ENCODE peak calls at places on chromosomes 1 and 21, in five cellular contexts. M, X, D, E and N are unnamed samples.
A peak's percentile ranks its signal among the peaks of the same experiment; 100 is the strongest.

GRCh38 chr1:205434738-205435137 is 12.9 kb upstream of the LEMD1 start:
- DNase-seq in X (no peak), D (no peak), M (no peak), E (no peak), N (no peak)

GRCh38 chr1:218496561-218496960 is 151.4 kb downstream of the TGFB2 start:
- DNase-seq in X (peak; percentile 87), M (no peak), D (no peak), E (no peak), N (no peak)

GRCh38 chr21:27532081-27532480 is 565.2 kb upstream of the ADAMTS5 start:
- DNase-seq in D (no peak), X (no peak), E (no peak), M (no peak), N (no peak)

GRCh38 chr1:59100975-59101374 is 195.9 kb upstream of the FGGY start:
- DNase-seq in M (no peak), X (no peak), D (no peak), E (no peak), N (no peak)

GRCh38 chr1:193185206-193185605 is 1.2 kb downstream of the B3GALT2 start:
- DNase-seq in M (no peak), E (no peak), D (no peak), X (no peak), N (no peak)

GRCh38 chr1:1680031-1680911 is 12.3 kb downstream of the SLC35E2B start:
- DNase-seq in E (peak; percentile 58), X (no peak), D (no peak), M (peak; percentile 13), N (no peak)

GRCh38 chr1:22969224-22969829 is 3.3 kb downstream of the LACTBL1 start:
- DNase-seq in M (peak; percentile 58), X (peak; percentile 89), D (no peak), E (peak; percentile 74), N (no peak)

GRCh38 chr1:214013614-214014377 is 26.0 kb downstream of the PROX1 start:
- DNase-seq in D (no peak), E (no peak), M (no peak), X (no peak), N (no peak)

GRCh38 chr1:51558375-51558924 is 39.4 kb upstream of the EPS15 start:
- DNase-seq in X (peak; percentile 42), E (no peak), D (peak; percentile 47), M (no peak), N (no peak)

DNA sequence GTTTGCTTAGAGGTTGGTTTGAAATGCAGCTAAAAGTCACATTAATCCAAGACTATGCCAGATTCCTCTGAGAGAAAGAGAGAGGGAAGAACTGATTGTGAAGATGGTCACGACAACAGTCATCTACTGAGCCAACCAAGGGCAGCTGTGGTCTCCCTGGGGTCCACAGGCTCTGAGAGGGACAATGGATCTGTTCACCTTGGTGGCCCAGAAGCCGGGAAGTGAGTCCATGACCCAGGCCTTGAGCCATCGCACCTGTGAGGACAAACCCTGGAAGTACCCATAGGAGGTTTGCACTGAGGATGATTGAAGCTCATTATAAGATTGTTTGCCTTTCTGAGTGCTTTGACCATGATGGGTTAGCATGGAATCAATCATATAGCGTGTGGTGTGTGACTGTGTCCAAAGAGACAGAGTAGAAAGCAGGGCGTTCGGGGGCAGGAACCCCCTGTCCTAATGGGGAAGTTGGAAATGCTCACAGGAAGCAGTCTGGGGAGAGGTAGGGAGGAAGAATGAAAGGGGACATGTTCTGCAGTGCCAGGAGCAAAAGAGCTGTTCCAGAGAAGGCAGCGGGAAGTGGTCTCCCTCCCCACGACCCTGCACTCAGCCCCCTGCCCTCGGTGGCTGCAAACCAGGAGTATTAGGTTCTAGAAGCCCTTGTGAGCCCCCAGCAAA is 47.1 kb downstream of the UMODL1 start:
- DNase-seq in X (no peak), D (no peak), E (no peak), M (no peak), N (no peak)
- H3K27ac ChIP-seq in X (no peak overlapping the region), D (no peak overlapping the region), E (no peak overlapping the region), M (no peak overlapping the region), N (no peak overlapping the region)

GRCh38 chr21:28961927-28962326 is 30.8 kb downstream of the LTN1 start:
- DNase-seq in D (no peak), E (no peak), X (no peak), M (no peak), N (no peak)
- TF ChIP-seq POLR2AphosphoS5 in D (no peak), E (no peak), X (no peak), M (no peak), N (no peak)

GRCh38 chr1:160622885-160623633 is 23.8 kb downstream of the SLAMF1 start:
- DNase-seq in E (no peak), D (no peak), M (no peak), X (no peak), N (no peak)
- H3K27ac ChIP-seq in E (no peak overlapping the region), D (no peak overlapping the region), M (no peak overlapping the region), X (no peak overlapping the region), N (no peak overlapping the region)

DNA sequence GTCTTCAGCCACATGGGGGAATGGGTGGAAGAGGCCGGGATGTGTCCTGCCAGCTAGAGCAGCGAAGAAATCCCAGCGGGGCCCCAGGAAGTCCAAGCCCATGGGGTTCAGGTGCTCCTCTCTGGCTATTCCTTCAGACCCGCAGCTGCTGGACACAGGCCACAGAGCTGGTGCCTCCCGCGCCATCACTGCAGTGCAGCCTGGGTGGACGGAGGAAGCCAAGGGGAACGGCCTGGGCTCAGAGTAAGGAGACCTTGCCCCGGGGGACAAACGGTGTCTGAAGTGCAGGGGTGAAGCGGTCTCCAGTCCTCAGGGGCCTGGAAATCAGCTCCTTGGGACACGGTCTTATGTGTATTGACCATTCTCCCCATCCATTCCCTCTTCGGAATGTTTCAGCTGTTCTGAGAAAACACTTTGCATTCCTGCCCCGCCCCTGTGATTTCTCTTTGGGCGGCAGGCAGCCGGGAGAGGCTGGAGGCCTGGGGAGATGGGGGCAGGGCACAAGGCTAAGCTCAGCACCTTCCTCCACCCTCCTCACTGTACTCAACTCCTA is 18.4 kb downstream of the MTHFR start:
- DNase-seq in E (peak; percentile 81), M (no peak), X (peak; percentile 8), D (peak; percentile 79), N (no peak)
- TF ChIP-seq POLR2AphosphoS5 in E (peak; percentile 25), M (no peak), X (peak; percentile 46), D (no peak), N (peak; percentile 68)

GRCh38 chr1:12148958-12149790 is 17.6 kb upstream of the TNFRSF1B start:
- DNase-seq in D (no peak), X (no peak), M (no peak), E (no peak), N (no peak)

GRCh38 chr1:12151465-12151864 is 15.3 kb upstream of the TNFRSF1B start:
- DNase-seq in E (no peak), X (no peak), M (no peak), D (no peak), N (no peak)

GRCh38 chr1:12150456-12151200 is 16.2 kb upstream of the TNFRSF1B start:
- DNase-seq in M (no peak), X (no peak), D (no peak), E (no peak), N (no peak)

GRCh38 chr1:12148160-12148957 is 18.4 kb upstream of the TNFRSF1B start:
- DNase-seq in E (no peak), M (no peak), X (no peak), D (no peak), N (no peak)

DNA sequence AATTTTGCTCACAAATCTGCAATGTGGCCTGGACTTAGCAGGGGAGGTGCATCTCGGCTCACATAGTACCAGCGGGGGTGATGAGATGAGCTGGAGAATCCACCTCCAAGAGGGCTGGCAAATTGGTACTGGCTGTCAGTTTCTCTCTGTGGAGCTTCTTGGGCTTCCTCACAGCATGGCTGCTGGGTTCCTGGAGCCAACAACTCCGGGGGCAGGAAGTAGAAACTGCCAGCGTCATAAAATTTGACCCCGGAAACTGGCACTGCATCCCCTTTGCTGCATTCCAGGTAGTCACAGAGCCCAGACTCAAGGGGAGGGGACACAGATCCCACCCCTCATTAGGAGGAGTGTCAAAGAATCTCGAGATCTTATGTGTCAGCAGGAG is 17.0 kb upstream of the TNFRSF1B start:
- DNase-seq in D (no peak), M (no peak), E (no peak), X (no peak), N (no peak)
- H3K27ac ChIP-seq in D (no peak overlapping the region), M (no peak overlapping the region), E (no peak overlapping the region), X (no peak overlapping the region), N (no peak overlapping the region)

GRCh38 chr1:93078935-93079654 is at the start of gene MTF2:
- DNase-seq in D (peak; percentile 99), E (peak; percentile 97), M (peak; percentile 90), X (peak; percentile 97), N (peak; percentile 93)
- TF ChIP-seq POLR2AphosphoS5 in D (peak; percentile 99), E (peak; percentile 96), M (peak; percentile 99), X (peak; percentile 98), N (peak; percentile 98)

GRCh38 chr1:24392604-24392946 is 21.0 kb downstream of the STPG1 start:
- DNase-seq in E (no peak), D (no peak), X (no peak), M (no peak), N (no peak)
- H3K27ac ChIP-seq in E (peak overlapping the region; percentile 75), D (peak overlapping the region; percentile 78), X (no peak overlapping the region), M (no peak overlapping the region), N (peak overlapping the region; percentile 84)

GRCh38 chr1:65791860-65792670 is 630 bp upstream of the PDE4B start:
- DNase-seq in X (no peak), D (peak; percentile 40), M (peak; percentile 57), E (peak; percentile 53), N (no peak)
- TF ChIP-seq POLR2AphosphoS5 in X (no peak), D (no peak), M (no peak), E (no peak), N (no peak)

GRCh38 chr1:202578565-202578964 is 131.7 kb downstream of the SYT2 start:
- DNase-seq in X (no peak), D (no peak), M (no peak), E (no peak), N (no peak)
- H3K27ac ChIP-seq in X (no peak overlapping the region), D (peak overlapping the region; percentile 5), M (peak overlapping the region; percentile 96), E (peak overlapping the region; percentile 73), N (peak overlapping the region; percentile 41)

GRCh38 chr1:87333692-87334347 is 5.1 kb downstream of the LMO4 start:
- DNase-seq in M (no peak), X (no peak), E (no peak), D (no peak), N (no peak)
- TF ChIP-seq POLR2AphosphoS5 in M (no peak), X (no peak), E (peak; percentile 22), D (no peak), N (no peak)